ENCODE peak calls at places on chromosomes 16 and 17, in ten cellular contexts. One of them, this sample, is unnamed.

GRCh38 chr17:75571197-75571884 is 16.3 kb upstream of the MYO15B start:
- DNase-seq in pancreas: no peak
- DNase-seq in tibial artery: peak
- DNase-seq in prostate gland: no peak
- DNase-seq in astrocyte of the cerebellum: no peak
- DNase-seq in Peyer's patch: peak
- DNase-seq in choroid plexus epithelial cell: peak
- DNase-seq in cardiac fibroblast: peak
- DNase-seq in left ventricle myocardium inferior: no peak
- DNase-seq in heart right ventricle: no peak
- DNase-seq in this sample: no peak

GRCh38 chr17:3913531-3914318 is 2.5 kb downstream of the P2RX1 start:
- DNase-seq in pancreas: peak
- DNase-seq in tibial artery: peak
- DNase-seq in prostate gland: peak
- DNase-seq in astrocyte of the cerebellum: no peak
- DNase-seq in Peyer's patch: peak
- DNase-seq in choroid plexus epithelial cell: peak
- DNase-seq in cardiac fibroblast: peak
- DNase-seq in left ventricle myocardium inferior: peak
- DNase-seq in heart right ventricle: peak
- DNase-seq in this sample: peak

GRCh38 chr17:2030779-2031163 is 818 bp downstream of the DPH1 start:
- DNase-seq in pancreas: no peak
- DNase-seq in tibial artery: no peak
- DNase-seq in prostate gland: no peak
- DNase-seq in astrocyte of the cerebellum: no peak
- DNase-seq in Peyer's patch: no peak
- DNase-seq in choroid plexus epithelial cell: no peak
- DNase-seq in cardiac fibroblast: peak
- DNase-seq in left ventricle myocardium inferior: no peak
- DNase-seq in heart right ventricle: no peak
- DNase-seq in this sample: peak

GRCh38 chr16:15487336-15488284 is 53.2 kb downstream of the BMERB1 start:
- DNase-seq in pancreas: no peak
- DNase-seq in tibial artery: no peak
- DNase-seq in prostate gland: no peak
- DNase-seq in astrocyte of the cerebellum: no peak
- DNase-seq in Peyer's patch: peak
- DNase-seq in choroid plexus epithelial cell: peak
- DNase-seq in cardiac fibroblast: no peak
- DNase-seq in left ventricle myocardium inferior: no peak
- DNase-seq in heart right ventricle: no peak
- DNase-seq in this sample: no peak

GRCh38 chr16:16782153-16782552 is 403.2 kb downstream of the NPIPA7 start:
- DNase-seq in pancreas: no peak
- DNase-seq in tibial artery: no peak
- DNase-seq in prostate gland: no peak
- DNase-seq in astrocyte of the cerebellum: no peak
- DNase-seq in Peyer's patch: no peak
- DNase-seq in choroid plexus epithelial cell: no peak
- DNase-seq in cardiac fibroblast: no peak
- DNase-seq in left ventricle myocardium inferior: no peak
- DNase-seq in heart right ventricle: no peak
- DNase-seq in this sample: no peak

GRCh38 chr16:5415123-5415522 is 317.5 kb upstream of the EEF2KMT start:
- DNase-seq in pancreas: no peak
- DNase-seq in tibial artery: no peak
- DNase-seq in prostate gland: no peak
- DNase-seq in astrocyte of the cerebellum: no peak
- DNase-seq in Peyer's patch: no peak
- DNase-seq in choroid plexus epithelial cell: no peak
- DNase-seq in cardiac fibroblast: no peak
- DNase-seq in left ventricle myocardium inferior: no peak
- DNase-seq in heart right ventricle: no peak
- DNase-seq in this sample: no peak

GRCh38 chr16:69338557-69339288 is 641 bp downstream of the COG8 start:
- DNase-seq in pancreas: peak
- DNase-seq in tibial artery: no peak
- DNase-seq in prostate gland: no peak
- DNase-seq in astrocyte of the cerebellum: no peak
- DNase-seq in Peyer's patch: no peak
- DNase-seq in choroid plexus epithelial cell: no peak
- DNase-seq in cardiac fibroblast: no peak
- DNase-seq in left ventricle myocardium inferior: no peak
- DNase-seq in heart right ventricle: no peak
- DNase-seq in this sample: no peak

GRCh38 chr17:82959990-82960418 is 119.4 kb upstream of the METRNL start:
- DNase-seq in pancreas: peak
- DNase-seq in tibial artery: no peak
- DNase-seq in prostate gland: no peak
- DNase-seq in astrocyte of the cerebellum: no peak
- DNase-seq in Peyer's patch: no peak
- DNase-seq in choroid plexus epithelial cell: no peak
- DNase-seq in cardiac fibroblast: no peak
- DNase-seq in left ventricle myocardium inferior: peak
- DNase-seq in heart right ventricle: no peak
- DNase-seq in this sample: no peak

GRCh38 chr17:45228985-45229517 is 7.4 kb downstream of the FMNL1 start:
- DNase-seq in pancreas: peak
- DNase-seq in tibial artery: peak
- DNase-seq in prostate gland: no peak
- DNase-seq in astrocyte of the cerebellum: peak
- DNase-seq in Peyer's patch: peak
- DNase-seq in choroid plexus epithelial cell: peak
- DNase-seq in cardiac fibroblast: peak
- DNase-seq in left ventricle myocardium inferior: peak
- DNase-seq in heart right ventricle: peak
- DNase-seq in this sample: peak

GRCh38 chr17:45227101-45227591 is 5.5 kb downstream of the FMNL1 start:
- DNase-seq in pancreas: peak
- DNase-seq in tibial artery: no peak
- DNase-seq in prostate gland: no peak
- DNase-seq in astrocyte of the cerebellum: no peak
- DNase-seq in Peyer's patch: peak
- DNase-seq in choroid plexus epithelial cell: peak
- DNase-seq in cardiac fibroblast: no peak
- DNase-seq in left ventricle myocardium inferior: no peak
- DNase-seq in heart right ventricle: no peak
- DNase-seq in this sample: peak

GRCh38 chr17:45226620-45227019 is 4.9 kb downstream of the FMNL1 start:
- DNase-seq in pancreas: no peak
- DNase-seq in tibial artery: no peak
- DNase-seq in prostate gland: no peak
- DNase-seq in astrocyte of the cerebellum: no peak
- DNase-seq in Peyer's patch: no peak
- DNase-seq in choroid plexus epithelial cell: no peak
- DNase-seq in cardiac fibroblast: no peak
- DNase-seq in left ventricle myocardium inferior: no peak
- DNase-seq in heart right ventricle: no peak
- DNase-seq in this sample: no peak

GRCh38 chr17:45228121-45228941 is 6.6 kb downstream of the FMNL1 start:
- DNase-seq in pancreas: peak
- DNase-seq in tibial artery: no peak
- DNase-seq in prostate gland: no peak
- DNase-seq in astrocyte of the cerebellum: no peak
- DNase-seq in Peyer's patch: no peak
- DNase-seq in choroid plexus epithelial cell: no peak
- DNase-seq in cardiac fibroblast: no peak
- DNase-seq in left ventricle myocardium inferior: no peak
- DNase-seq in heart right ventricle: no peak
- DNase-seq in this sample: no peak

GRCh38 chr17:45227631-45228120 is 6.0 kb downstream of the FMNL1 start:
- DNase-seq in pancreas: peak
- DNase-seq in tibial artery: no peak
- DNase-seq in prostate gland: no peak
- DNase-seq in astrocyte of the cerebellum: no peak
- DNase-seq in Peyer's patch: no peak
- DNase-seq in choroid plexus epithelial cell: no peak
- DNase-seq in cardiac fibroblast: no peak
- DNase-seq in left ventricle myocardium inferior: no peak
- DNase-seq in heart right ventricle: no peak
- DNase-seq in this sample: no peak
- H3K4me3 ChIP-seq in pancreas: no peak
- H3K4me3 ChIP-seq in tibial artery: no peak
- H3K4me3 ChIP-seq in prostate gland: no peak
- H3K4me3 ChIP-seq in astrocyte of the cerebellum: no peak
- H3K4me3 ChIP-seq in Peyer's patch: no peak
- H3K4me3 ChIP-seq in choroid plexus epithelial cell: no peak
- H3K4me3 ChIP-seq in cardiac fibroblast: no peak
- H3K4me3 ChIP-seq in left ventricle myocardium inferior: peak
- H3K4me3 ChIP-seq in heart right ventricle: no peak
- H3K4me3 ChIP-seq in this sample: no peak

GRCh38 chr17:35539659-35540026 is 2.2 kb upstream of the SLFN12L start:
- DNase-seq in pancreas: no peak
- DNase-seq in tibial artery: no peak
- DNase-seq in prostate gland: no peak
- DNase-seq in astrocyte of the cerebellum: no peak
- DNase-seq in Peyer's patch: no peak
- DNase-seq in choroid plexus epithelial cell: no peak
- DNase-seq in cardiac fibroblast: no peak
- DNase-seq in left ventricle myocardium inferior: no peak
- DNase-seq in heart right ventricle: no peak
- DNase-seq in this sample: no peak

GRCh38 chr17:35537569-35538209 is at the start of gene SLFN12L:
- DNase-seq in pancreas: no peak
- DNase-seq in tibial artery: no peak
- DNase-seq in prostate gland: no peak
- DNase-seq in astrocyte of the cerebellum: no peak
- DNase-seq in Peyer's patch: no peak
- DNase-seq in choroid plexus epithelial cell: no peak
- DNase-seq in cardiac fibroblast: peak
- DNase-seq in left ventricle myocardium inferior: no peak
- DNase-seq in heart right ventricle: no peak
- DNase-seq in this sample: no peak

GRCh38 chr17:35540589-35541404 is 3.3 kb upstream of the SLFN12L start:
- DNase-seq in pancreas: no peak
- DNase-seq in tibial artery: peak
- DNase-seq in prostate gland: no peak
- DNase-seq in astrocyte of the cerebellum: no peak
- DNase-seq in Peyer's patch: peak
- DNase-seq in choroid plexus epithelial cell: peak
- DNase-seq in cardiac fibroblast: peak
- DNase-seq in left ventricle myocardium inferior: peak
- DNase-seq in heart right ventricle: no peak
- DNase-seq in this sample: peak

GRCh38 chr17:35534694-35535093 is 2.8 kb downstream of the SLFN12L start:
- DNase-seq in pancreas: no peak
- DNase-seq in tibial artery: no peak
- DNase-seq in prostate gland: no peak
- DNase-seq in astrocyte of the cerebellum: no peak
- DNase-seq in Peyer's patch: no peak
- DNase-seq in choroid plexus epithelial cell: no peak
- DNase-seq in cardiac fibroblast: no peak
- DNase-seq in left ventricle myocardium inferior: no peak
- DNase-seq in heart right ventricle: no peak
- DNase-seq in this sample: no peak

DNA sequence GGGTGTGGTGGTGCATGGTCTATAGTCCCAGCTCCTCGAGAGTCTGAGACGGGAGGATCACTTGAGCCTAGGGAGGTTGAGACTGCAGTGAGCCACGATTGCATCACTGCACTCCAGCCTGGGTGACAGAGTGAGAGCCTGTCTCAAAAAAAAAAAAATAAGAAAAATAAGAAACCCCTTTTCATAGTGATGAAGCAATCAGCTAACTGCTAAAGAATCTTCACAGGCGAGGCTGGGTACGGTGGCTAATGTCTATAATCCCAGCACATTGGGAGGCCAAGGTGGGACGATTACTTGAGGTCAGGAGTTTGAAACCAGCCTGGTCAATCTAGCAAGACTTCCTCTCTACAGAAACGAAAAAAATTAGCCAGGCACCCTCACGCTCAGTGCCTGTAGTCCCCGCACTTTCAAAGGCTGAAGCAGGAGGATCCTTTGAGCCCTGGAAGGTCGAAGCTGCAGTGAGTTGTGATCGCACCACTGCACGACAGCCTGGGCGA is 766 bp downstream of the SLFN12L start:
- DNase-seq in pancreas: no peak
- DNase-seq in tibial artery: no peak
- DNase-seq in prostate gland: no peak
- DNase-seq in astrocyte of the cerebellum: no peak
- DNase-seq in Peyer's patch: no peak
- DNase-seq in choroid plexus epithelial cell: no peak
- DNase-seq in cardiac fibroblast: no peak
- DNase-seq in left ventricle myocardium inferior: no peak
- DNase-seq in heart right ventricle: no peak
- DNase-seq in this sample: no peak
- H3K4me3 ChIP-seq in pancreas: no peak
- H3K4me3 ChIP-seq in tibial artery: no peak
- H3K4me3 ChIP-seq in prostate gland: no peak
- H3K4me3 ChIP-seq in astrocyte of the cerebellum: no peak
- H3K4me3 ChIP-seq in Peyer's patch: peak
- H3K4me3 ChIP-seq in choroid plexus epithelial cell: no peak
- H3K4me3 ChIP-seq in cardiac fibroblast: no peak
- H3K4me3 ChIP-seq in left ventricle myocardium inferior: no peak
- H3K4me3 ChIP-seq in heart right ventricle: peak
- H3K4me3 ChIP-seq in this sample: no peak

GRCh38 chr17:63635313-63635712 is 13.1 kb downstream of the MAP3K3 start:
- DNase-seq in pancreas: no peak
- DNase-seq in tibial artery: no peak
- DNase-seq in prostate gland: no peak
- DNase-seq in astrocyte of the cerebellum: no peak
- DNase-seq in Peyer's patch: no peak
- DNase-seq in choroid plexus epithelial cell: no peak
- DNase-seq in cardiac fibroblast: no peak
- DNase-seq in left ventricle myocardium inferior: no peak
- DNase-seq in heart right ventricle: no peak
- DNase-seq in this sample: no peak

GRCh38 chr17:63639125-63639524 is 16.9 kb downstream of the MAP3K3 start:
- DNase-seq in pancreas: no peak
- DNase-seq in tibial artery: no peak
- DNase-seq in prostate gland: no peak
- DNase-seq in astrocyte of the cerebellum: no peak
- DNase-seq in Peyer's patch: no peak
- DNase-seq in choroid plexus epithelial cell: no peak
- DNase-seq in cardiac fibroblast: no peak
- DNase-seq in left ventricle myocardium inferior: no peak
- DNase-seq in heart right ventricle: no peak
- DNase-seq in this sample: no peak

GRCh38 chr17:63635787-63636186 is 13.6 kb downstream of the MAP3K3 start:
- DNase-seq in pancreas: no peak
- DNase-seq in tibial artery: no peak
- DNase-seq in prostate gland: no peak
- DNase-seq in astrocyte of the cerebellum: no peak
- DNase-seq in Peyer's patch: no peak
- DNase-seq in choroid plexus epithelial cell: no peak
- DNase-seq in cardiac fibroblast: no peak
- DNase-seq in left ventricle myocardium inferior: no peak
- DNase-seq in heart right ventricle: no peak
- DNase-seq in this sample: no peak

GRCh38 chr17:63641678-63642077 is 19.5 kb downstream of the MAP3K3 start:
- DNase-seq in pancreas: no peak
- DNase-seq in tibial artery: peak
- DNase-seq in prostate gland: no peak
- DNase-seq in astrocyte of the cerebellum: no peak
- DNase-seq in Peyer's patch: no peak
- DNase-seq in choroid plexus epithelial cell: no peak
- DNase-seq in cardiac fibroblast: no peak
- DNase-seq in left ventricle myocardium inferior: no peak
- DNase-seq in heart right ventricle: no peak
- DNase-seq in this sample: no peak

GRCh38 chr17:63640038-63640437 is 17.8 kb downstream of the MAP3K3 start:
- DNase-seq in pancreas: no peak
- DNase-seq in tibial artery: no peak
- DNase-seq in prostate gland: no peak
- DNase-seq in astrocyte of the cerebellum: no peak
- DNase-seq in Peyer's patch: no peak
- DNase-seq in choroid plexus epithelial cell: no peak
- DNase-seq in cardiac fibroblast: no peak
- DNase-seq in left ventricle myocardium inferior: no peak
- DNase-seq in heart right ventricle: no peak
- DNase-seq in this sample: no peak
- H3K4me3 ChIP-seq in pancreas: no peak
- H3K4me3 ChIP-seq in tibial artery: no peak
- H3K4me3 ChIP-seq in prostate gland: no peak
- H3K4me3 ChIP-seq in astrocyte of the cerebellum: no peak
- H3K4me3 ChIP-seq in Peyer's patch: no peak
- H3K4me3 ChIP-seq in choroid plexus epithelial cell: no peak
- H3K4me3 ChIP-seq in cardiac fibroblast: no peak
- H3K4me3 ChIP-seq in left ventricle myocardium inferior: no peak
- H3K4me3 ChIP-seq in heart right ventricle: no peak
- H3K4me3 ChIP-seq in this sample: no peak

GRCh38 chr16:86498661-86499493 is 11.4 kb upstream of the FOXF1 start:
- DNase-seq in pancreas: no peak
- DNase-seq in tibial artery: no peak
- DNase-seq in prostate gland: no peak
- DNase-seq in astrocyte of the cerebellum: no peak
- DNase-seq in Peyer's patch: no peak
- DNase-seq in choroid plexus epithelial cell: no peak
- DNase-seq in cardiac fibroblast: peak
- DNase-seq in left ventricle myocardium inferior: no peak
- DNase-seq in heart right ventricle: no peak
- DNase-seq in this sample: peak
- H3K4me3 ChIP-seq in pancreas: no peak
- H3K4me3 ChIP-seq in tibial artery: no peak
- H3K4me3 ChIP-seq in prostate gland: peak
- H3K4me3 ChIP-seq in astrocyte of the cerebellum: no peak
- H3K4me3 ChIP-seq in Peyer's patch: peak
- H3K4me3 ChIP-seq in choroid plexus epithelial cell: no peak
- H3K4me3 ChIP-seq in cardiac fibroblast: no peak
- H3K4me3 ChIP-seq in left ventricle myocardium inferior: no peak
- H3K4me3 ChIP-seq in heart right ventricle: no peak
- H3K4me3 ChIP-seq in this sample: no peak